ENCODE peak calls at places on chromosomes 3 and 15, in ten cellular contexts. K, I, B, Z, X, R, M, E, V and F are unnamed samples.

GRCh38 chr3:148077318-148077923 is 620.3 kb upstream of the AGTR1 start:
- DNase-seq in V (no peak), M (peak; percentile 21), I (peak; percentile 28), X (no peak), E (peak; percentile 52), K (no peak), Z (no peak), R (peak; percentile 48), B (no peak), F (no peak)

GRCh38 chr3:129304141-129304540 is 25.5 kb downstream of the HMCES start:
- DNase-seq in M (no peak), E (peak; percentile 38), R (no peak), K (no peak), I (peak; percentile 44), B (no peak), X (no peak), V (no peak), Z (no peak), F (no peak)

GRCh38 chr15:91498046-91498445 is 355.5 kb upstream of the SLCO3A1 start:
- DNase-seq in K (no peak), X (no peak), R (no peak), E (no peak), M (no peak), B (no peak), V (no peak), I (no peak), Z (no peak), F (no peak)

GRCh38 chr15:25171111-25171811 is 216.5 kb downstream of the SNRPN start:
- DNase-seq in K (no peak), X (peak; percentile 33), B (no peak), I (no peak), M (no peak), V (no peak), E (no peak), Z (peak; percentile 2), R (no peak), F (no peak)

GRCh38 chr3:188455748-188456147 is 301.8 kb downstream of the LPP start:
- DNase-seq in K (no peak), Z (no peak), E (no peak), X (no peak), B (no peak), I (peak; percentile 14), R (no peak), M (no peak), V (no peak), F (no peak)

GRCh38 chr3:188349963-188350332 is 196.0 kb downstream of the LPP start:
- DNase-seq in K (no peak), I (no peak), M (peak; percentile 13), R (no peak), X (no peak), V (no peak), B (no peak), Z (no peak), E (no peak), F (peak; percentile 39)

GRCh38 chr3:172384836-172385235 is 63.4 kb downstream of the GHSR start:
- DNase-seq in B (no peak), V (no peak), R (no peak), Z (no peak), M (no peak), X (no peak), I (no peak), E (no peak), K (no peak), F (no peak)

GRCh38 chr3:24510030-24510648 is 15.5 kb upstream of the THRB start:
- DNase-seq in M (no peak), E (no peak), V (no peak), I (no peak), R (no peak), X (no peak), Z (no peak), B (no peak), K (no peak), F (no peak)

GRCh38 chr3:71152892-71153265 is 430.6 kb downstream of the FOXP1 start:
- DNase-seq in I (no peak), K (no peak), M (no peak), B (no peak), X (no peak), R (no peak), Z (no peak), E (no peak), V (no peak), F (no peak)

GRCh38 chr3:171874879-171875278 is 31.7 kb downstream of the TMEM212 start:
- DNase-seq in V (no peak), Z (no peak), X (no peak), E (no peak), R (peak; percentile 21), M (peak; percentile 36), B (no peak), K (no peak), I (no peak), F (no peak)

GRCh38 chr3:40191251-40191650 is 118.3 kb upstream of the EIF1B start:
- DNase-seq in Z (no peak), I (no peak), E (no peak), X (no peak), K (no peak), R (no peak), M (no peak), B (no peak), V (no peak), F (no peak)

GRCh38 chr3:40190056-40190455 is 119.5 kb upstream of the EIF1B start:
- DNase-seq in E (no peak), R (no peak), I (no peak), K (no peak), X (no peak), M (no peak), B (no peak), V (no peak), Z (no peak), F (no peak)

GRCh38 chr3:40191850-40192448 is 117.6 kb upstream of the EIF1B start:
- DNase-seq in Z (peak; percentile 41), M (peak; percentile 43), K (peak; percentile 75), E (peak; percentile 69), I (peak; percentile 51), B (peak; percentile 61), X (peak; percentile 74), V (peak; percentile 70), R (peak; percentile 60), F (peak; percentile 75)

GRCh38 chr3:40189118-40189517 is 120.4 kb upstream of the EIF1B start:
- DNase-seq in V (no peak), K (no peak), B (no peak), R (no peak), E (no peak), I (no peak), M (no peak), Z (no peak), X (no peak), F (no peak)

GRCh38 chr3:40192628-40193027 is 116.9 kb upstream of the EIF1B start:
- DNase-seq in R (no peak), M (no peak), V (no peak), X (no peak), E (no peak), K (no peak), Z (no peak), B (no peak), I (no peak), F (no peak)
- TF ChIP-seq CTCF in R (no peak), M (no peak), V (no peak), X (no peak), E (no peak), K (no peak), Z (no peak), B (no peak), I (no peak), F (no peak)

GRCh38 chr15:64092864-64093626 is 593 bp downstream of the CIAO2A start:
- DNase-seq in B (no peak), M (peak; percentile 66), X (peak; percentile 42), R (peak; percentile 51), E (peak; percentile 55), K (peak; percentile 36), Z (peak; percentile 50), I (peak; percentile 64), V (peak; percentile 70), F (peak; percentile 53)
- TF ChIP-seq CTCF in B (peak; percentile 17), M (peak; percentile 29), X (no peak), R (no peak), E (no peak), K (no peak), Z (peak; percentile 21), I (no peak), V (peak; percentile 20), F (no peak)

GRCh38 chr15:87704276-87704675 is 552.3 kb downstream of the NTRK3 start:
- DNase-seq in V (no peak), K (no peak), B (no peak), I (no peak), R (no peak), X (no peak), E (no peak), Z (no peak), M (no peak), F (no peak)
- TF ChIP-seq CTCF in V (no peak), K (no peak), B (no peak), I (no peak), R (no peak), X (no peak), E (no peak), Z (no peak), M (no peak), F (no peak)

GRCh38 chr15:42059661-42060476 is 34.5 kb downstream of the PLA2G4D start:
- DNase-seq in R (peak; percentile 46), B (peak; percentile 74), I (peak; percentile 21), K (peak; percentile 88), E (peak; percentile 48), Z (peak; percentile 51), V (peak; percentile 53), M (peak; percentile 19), X (peak; percentile 72), F (peak; percentile 66)
- TF ChIP-seq CTCF in R (peak; percentile 87), B (peak; percentile 92), I (peak; percentile 76), K (peak; percentile 91), E (peak; percentile 89), Z (peak; percentile 96), V (peak; percentile 84), M (peak; percentile 87), X (peak; percentile 98), F (peak; percentile 51)

GRCh38 chr3:65425880-65426279 is 612.8 kb downstream of the MAGI1 start:
- DNase-seq in B (no peak), K (no peak), R (peak; percentile 36), E (peak; percentile 18), Z (no peak), X (no peak), M (peak; percentile 24), I (peak; percentile 44), V (no peak), F (peak; percentile 1)
- TF ChIP-seq CTCF in B (peak; percentile 61), K (peak; percentile 41), R (peak; percentile 54), E (peak; percentile 49), Z (no peak), X (no peak), M (peak; percentile 62), I (peak; percentile 48), V (peak; percentile 25), F (no peak)

GRCh38 chr3:37741644-37742043 is 120.0 kb upstream of the CTDSPL start:
- DNase-seq in E (no peak), K (no peak), Z (peak; percentile 65), X (no peak), V (peak; percentile 70), I (no peak), R (peak; percentile 32), M (no peak), B (no peak), F (peak; percentile 43)
- TF ChIP-seq CTCF in E (no peak), K (no peak), Z (peak; percentile 45), X (no peak), V (peak; percentile 69), I (no peak), R (peak; percentile 31), M (peak; percentile 30), B (peak; percentile 33), F (no peak)

GRCh38 chr3:152508705-152509104 is 240.0 kb downstream of the MBNL1 start:
- DNase-seq in R (peak; percentile 37), B (no peak), V (no peak), X (no peak), I (no peak), Z (no peak), M (no peak), E (peak; percentile 14), K (no peak), F (no peak)
- TF ChIP-seq CTCF in R (peak; percentile 21), B (peak; percentile 62), V (no peak), X (peak; percentile 59), I (no peak), Z (peak; percentile 35), M (no peak), E (peak; percentile 13), K (peak; percentile 22), F (peak; percentile 47)